ENCODE peak calls at places on chromosomes 12 and 14, in four cellular contexts. U is tibial artery, J is AG09309, C is ACHN. A is an unnamed sample.

GRCh38 chr12:114291389-114292075 is 114.4 kb downstream of the TBX5 start:
- DNase-seq in U (no peak), J (no peak), C (no peak), A (no peak)

GRCh38 chr14:86912689-86913088 is 1080.3 kb downstream of the GALC start:
- DNase-seq in U (no peak), J (no peak), C (no peak), A (no peak)

GRCh38 chr12:48379784-48380183 is 29.1 kb upstream of the ZNF641 start:
- DNase-seq in U (no peak), J (no peak), C (no peak), A (no peak)

GRCh38 chr12:31033146-31033545 is 40.5 kb upstream of the DDX11 start:
- DNase-seq in U (no peak), J (no peak), C (no peak), A (no peak)

GRCh38 chr12:109999983-110000505 is 814 bp downstream of the ANKRD13A start:
- DNase-seq in U (peak; percentile 80), J (no peak), C (peak; percentile 39), A (no peak)

GRCh38 chr12:93318720-93319522 is 58.8 kb upstream of the NUDT4 start:
- DNase-seq in U (no peak), J (no peak), C (no peak), A (peak; percentile 94)

GRCh38 chr12:107660230-107660629 is 25.4 kb upstream of the PWP1 start:
- DNase-seq in U (no peak), J (no peak), C (no peak), A (no peak)

GRCh38 chr12:59723520-59723919 is 127.7 kb downstream of the SLC16A7 start:
- DNase-seq in U (no peak), J (no peak), C (no peak), A (no peak)

GRCh38 chr12:16555630-16556029 is 50.3 kb downstream of the LMO3 start:
- DNase-seq in U (no peak), J (no peak), C (no peak), A (no peak)

GRCh38 chr14:75339059-75339458 is 60.4 kb downstream of the FOS start:
- DNase-seq in U (no peak), J (peak; percentile 35), C (no peak), A (no peak)